ENCODE peak calls at places on chromosomes 4 and X, in ten cellular contexts. One of them, this sample, is unnamed.

GRCh38 chr4:151407466-151408379 is 1.3 kb upstream of the FHIP1A start:
- DNase-seq in anterior cingulate cortex: peak; percentile 33
- DNase-seq in GM03348: no peak
- DNase-seq in fibroblast of the conjunctiva: no peak
- DNase-seq in Right ventricle myocardium superior: peak; percentile 46
- DNase-seq in EH: peak; percentile 25
- DNase-seq in GM12891: peak; percentile 64
- DNase-seq in mammary epithelial cell: peak; percentile 66
- DNase-seq in A549: no peak
- DNase-seq in naive thymus-derived CD8-positive, alpha-beta T cell: no peak
- DNase-seq in this sample: peak; percentile 30

GRCh38 chr4:187307131-187307530 is 583.5 kb upstream of the FAT1 start:
- DNase-seq in mammary epithelial cell: peak; percentile 79
- DNase-seq in GM12891: no peak
- DNase-seq in anterior cingulate cortex: no peak
- DNase-seq in fibroblast of the conjunctiva: no peak
- DNase-seq in naive thymus-derived CD8-positive, alpha-beta T cell: no peak
- DNase-seq in EH: peak; percentile 88
- DNase-seq in GM03348: no peak
- DNase-seq in A549: no peak
- DNase-seq in Right ventricle myocardium superior: no peak
- DNase-seq in this sample: no peak

GRCh38 chr4:38139187-38139586 is 179.0 kb downstream of the PTTG2 start:
- DNase-seq in EH: no peak
- DNase-seq in anterior cingulate cortex: no peak
- DNase-seq in naive thymus-derived CD8-positive, alpha-beta T cell: no peak
- DNase-seq in GM12891: no peak
- DNase-seq in GM03348: no peak
- DNase-seq in fibroblast of the conjunctiva: no peak
- DNase-seq in mammary epithelial cell: no peak
- DNase-seq in Right ventricle myocardium superior: no peak
- DNase-seq in A549: no peak
- DNase-seq in this sample: no peak

GRCh38 chr4:83075696-83076095 is 38.8 kb downstream of the PLAC8 start:
- DNase-seq in mammary epithelial cell: no peak
- DNase-seq in GM12891: no peak
- DNase-seq in EH: peak; percentile 91
- DNase-seq in Right ventricle myocardium superior: no peak
- DNase-seq in fibroblast of the conjunctiva: peak; percentile 13
- DNase-seq in GM03348: peak; percentile 77
- DNase-seq in A549: no peak
- DNase-seq in anterior cingulate cortex: no peak
- DNase-seq in naive thymus-derived CD8-positive, alpha-beta T cell: no peak
- DNase-seq in this sample: no peak

GRCh38 chr4:188941524-188942109 is 802.4 kb downstream of the TRIML1 start:
- DNase-seq in A549: peak; percentile 58
- DNase-seq in EH: peak; percentile 96
- DNase-seq in Right ventricle myocardium superior: no peak
- DNase-seq in fibroblast of the conjunctiva: peak; percentile 96
- DNase-seq in naive thymus-derived CD8-positive, alpha-beta T cell: no peak
- DNase-seq in anterior cingulate cortex: no peak
- DNase-seq in GM12891: no peak
- DNase-seq in GM03348: peak; percentile 75
- DNase-seq in mammary epithelial cell: peak; percentile 99
- DNase-seq in this sample: no peak

GRCh38 chr4:15996773-15997172 is 33.8 kb upstream of the FGFBP2 start:
- DNase-seq in Right ventricle myocardium superior: no peak
- DNase-seq in anterior cingulate cortex: no peak
- DNase-seq in A549: no peak
- DNase-seq in GM12891: no peak
- DNase-seq in fibroblast of the conjunctiva: no peak
- DNase-seq in GM03348: no peak
- DNase-seq in EH: peak; percentile 15
- DNase-seq in naive thymus-derived CD8-positive, alpha-beta T cell: no peak
- DNase-seq in mammary epithelial cell: no peak
- DNase-seq in this sample: no peak

GRCh38 chr4:20017035-20017434 is 234.7 kb upstream of the SLIT2 start:
- DNase-seq in naive thymus-derived CD8-positive, alpha-beta T cell: no peak
- DNase-seq in EH: peak; percentile 90
- DNase-seq in A549: no peak
- DNase-seq in mammary epithelial cell: no peak
- DNase-seq in fibroblast of the conjunctiva: peak; percentile 65
- DNase-seq in anterior cingulate cortex: no peak
- DNase-seq in Right ventricle myocardium superior: no peak
- DNase-seq in GM12891: no peak
- DNase-seq in GM03348: peak; percentile 68
- DNase-seq in this sample: no peak

GRCh38 chrX:68196939-68197791 is 236.1 kb downstream of the OPHN1 start:
- DNase-seq in anterior cingulate cortex: peak; percentile 0
- DNase-seq in naive thymus-derived CD8-positive, alpha-beta T cell: no peak
- DNase-seq in A549: peak; percentile 40
- DNase-seq in GM12891: no peak
- DNase-seq in mammary epithelial cell: peak; percentile 57
- DNase-seq in EH: peak; percentile 47
- DNase-seq in fibroblast of the conjunctiva: peak; percentile 23
- DNase-seq in GM03348: peak; percentile 48
- DNase-seq in Right ventricle myocardium superior: no peak
- DNase-seq in this sample: peak; percentile 1

GRCh38 chr4:113610542-113610941 is 151.0 kb downstream of the CAMK2D start:
- DNase-seq in mammary epithelial cell: no peak
- DNase-seq in Right ventricle myocardium superior: peak; percentile 44
- DNase-seq in fibroblast of the conjunctiva: no peak
- DNase-seq in anterior cingulate cortex: no peak
- DNase-seq in EH: no peak
- DNase-seq in A549: no peak
- DNase-seq in GM12891: no peak
- DNase-seq in naive thymus-derived CD8-positive, alpha-beta T cell: no peak
- DNase-seq in GM03348: no peak
- DNase-seq in this sample: no peak

GRCh38 chr4:181030961-181031360 is 1212.2 kb upstream of the TENM3 start:
- DNase-seq in A549: no peak
- DNase-seq in GM03348: peak; percentile 54
- DNase-seq in GM12891: no peak
- DNase-seq in anterior cingulate cortex: no peak
- DNase-seq in fibroblast of the conjunctiva: peak; percentile 80
- DNase-seq in naive thymus-derived CD8-positive, alpha-beta T cell: no peak
- DNase-seq in Right ventricle myocardium superior: no peak
- DNase-seq in mammary epithelial cell: no peak
- DNase-seq in EH: peak; percentile 23
- DNase-seq in this sample: no peak

GRCh38 chr4:1950369-1950768 is 58.4 kb downstream of the NELFA start:
- DNase-seq in mammary epithelial cell: no peak
- DNase-seq in GM03348: no peak
- DNase-seq in Right ventricle myocardium superior: no peak
- DNase-seq in fibroblast of the conjunctiva: no peak
- DNase-seq in A549: no peak
- DNase-seq in GM12891: no peak
- DNase-seq in naive thymus-derived CD8-positive, alpha-beta T cell: no peak
- DNase-seq in EH: no peak
- DNase-seq in anterior cingulate cortex: no peak
- DNase-seq in this sample: no peak

GRCh38 chrX:115533485-115533884 is 27.5 kb upstream of the PLS3 start:
- DNase-seq in GM12891: no peak
- DNase-seq in fibroblast of the conjunctiva: peak; percentile 39
- DNase-seq in EH: peak; percentile 65
- DNase-seq in A549: no peak
- DNase-seq in naive thymus-derived CD8-positive, alpha-beta T cell: no peak
- DNase-seq in anterior cingulate cortex: no peak
- DNase-seq in mammary epithelial cell: no peak
- DNase-seq in GM03348: peak; percentile 43
- DNase-seq in Right ventricle myocardium superior: no peak
- DNase-seq in this sample: no peak

GRCh38 chr4:89136525-89136924 is 25.2 kb downstream of the TIGD2 start:
- DNase-seq in Right ventricle myocardium superior: no peak
- DNase-seq in A549: no peak
- DNase-seq in naive thymus-derived CD8-positive, alpha-beta T cell: no peak
- DNase-seq in mammary epithelial cell: peak; percentile 43
- DNase-seq in GM12891: no peak
- DNase-seq in fibroblast of the conjunctiva: no peak
- DNase-seq in anterior cingulate cortex: no peak
- DNase-seq in GM03348: no peak
- DNase-seq in EH: peak; percentile 70
- DNase-seq in this sample: no peak

GRCh38 chrX:72001471-72001870 is 90.8 kb downstream of the NHSL2 start:
- DNase-seq in GM03348: no peak
- DNase-seq in fibroblast of the conjunctiva: no peak
- DNase-seq in anterior cingulate cortex: no peak
- DNase-seq in EH: no peak
- DNase-seq in GM12891: no peak
- DNase-seq in Right ventricle myocardium superior: no peak
- DNase-seq in A549: no peak
- DNase-seq in naive thymus-derived CD8-positive, alpha-beta T cell: no peak
- DNase-seq in mammary epithelial cell: no peak
- DNase-seq in this sample: no peak

GRCh38 chrX:44157858-44158257 is 184.7 kb upstream of the NDP start:
- DNase-seq in Right ventricle myocardium superior: no peak
- DNase-seq in naive thymus-derived CD8-positive, alpha-beta T cell: no peak
- DNase-seq in A549: no peak
- DNase-seq in EH: no peak
- DNase-seq in GM12891: no peak
- DNase-seq in GM03348: peak; percentile 3
- DNase-seq in fibroblast of the conjunctiva: peak; percentile 12
- DNase-seq in mammary epithelial cell: peak; percentile 8
- DNase-seq in anterior cingulate cortex: no peak
- DNase-seq in this sample: no peak

GRCh38 chr4:118755438-118756226 is 70.4 kb downstream of the METTL14 start:
- DNase-seq in A549: no peak
- DNase-seq in anterior cingulate cortex: no peak
- DNase-seq in GM12891: no peak
- DNase-seq in GM03348: no peak
- DNase-seq in EH: no peak
- DNase-seq in Right ventricle myocardium superior: no peak
- DNase-seq in mammary epithelial cell: no peak
- DNase-seq in fibroblast of the conjunctiva: no peak
- DNase-seq in naive thymus-derived CD8-positive, alpha-beta T cell: no peak
- DNase-seq in this sample: no peak

GRCh38 chr4:16192067-16192466 is 34.2 kb downstream of the TAPT1 start:
- DNase-seq in GM03348: no peak
- DNase-seq in A549: no peak
- DNase-seq in mammary epithelial cell: no peak
- DNase-seq in fibroblast of the conjunctiva: no peak
- DNase-seq in anterior cingulate cortex: no peak
- DNase-seq in naive thymus-derived CD8-positive, alpha-beta T cell: no peak
- DNase-seq in GM12891: no peak
- DNase-seq in EH: no peak
- DNase-seq in Right ventricle myocardium superior: no peak
- DNase-seq in this sample: no peak

GRCh38 chrX:132365490-132365889 is 123.3 kb downstream of the MBNL3 start:
- DNase-seq in A549: no peak
- DNase-seq in Right ventricle myocardium superior: no peak
- DNase-seq in GM12891: no peak
- DNase-seq in EH: no peak
- DNase-seq in naive thymus-derived CD8-positive, alpha-beta T cell: no peak
- DNase-seq in fibroblast of the conjunctiva: no peak
- DNase-seq in mammary epithelial cell: no peak
- DNase-seq in anterior cingulate cortex: no peak
- DNase-seq in GM03348: no peak
- DNase-seq in this sample: no peak

GRCh38 chr4:169823685-169824084 is 65.9 kb upstream of the HPF1 start:
- DNase-seq in GM12891: no peak
- DNase-seq in GM03348: peak; percentile 67
- DNase-seq in mammary epithelial cell: peak; percentile 61
- DNase-seq in fibroblast of the conjunctiva: peak; percentile 6
- DNase-seq in EH: peak; percentile 71
- DNase-seq in anterior cingulate cortex: no peak
- DNase-seq in naive thymus-derived CD8-positive, alpha-beta T cell: no peak
- DNase-seq in Right ventricle myocardium superior: no peak
- DNase-seq in A549: no peak
- DNase-seq in this sample: no peak

This sample was measured in substantia nigra.